ENCODE peak calls at places on chromosome 13, in eight cellular contexts. F, Z, U, A, I, D, K and G are unnamed samples.

GRCh38 chr13:105665284-105665683 is 870.2 kb downstream of the EFNB2 start:
- DNase-seq in F (no peak), Z (no peak), U (no peak), A (no peak), I (no peak), D (no peak), K (peak), G (no peak)

GRCh38 chr13:75485286-75486062 is 3.5 kb upstream of the TBC1D4 start:
- DNase-seq in F (no peak), Z (no peak), U (no peak), A (peak), I (no peak), D (no peak), K (peak), G (no peak)

GRCh38 chr13:49046002-49046401 is 70.3 kb downstream of the FNDC3A start:
- DNase-seq in F (no peak), Z (peak), U (no peak), A (no peak), I (no peak), D (no peak), K (no peak), G (no peak)

GRCh38 chr13:52808842-52809219 is 39.6 kb downstream of the PCDH8 start:
- DNase-seq in F (no peak), Z (no peak), U (no peak), A (no peak), I (no peak), D (no peak), K (peak), G (no peak)

GRCh38 chr13:42991892-42992584 is at the start of gene EPSTI1:
- DNase-seq in F (peak), Z (peak), U (peak), A (no peak), I (no peak), D (peak), K (peak), G (peak)

GRCh38 chr13:44373601-44374347 is at the start of gene SERP2:
- DNase-seq in F (peak), Z (peak), U (peak), A (no peak), I (no peak), D (peak), K (peak), G (peak)

GRCh38 chr13:23903906-23904280 is 6.6 kb upstream of the C1QTNF9B start:
- DNase-seq in F (peak), Z (no peak), U (no peak), A (no peak), I (no peak), D (no peak), K (no peak), G (no peak)

GRCh38 chr13:76812206-76812882 is 73.9 kb downstream of the KCTD12 start:
- DNase-seq in F (no peak), Z (peak), U (peak), A (no peak), I (no peak), D (peak), K (no peak), G (no peak)

GRCh38 chr13:41658057-41658642 is 200.8 kb downstream of the RGCC start:
- DNase-seq in F (no peak), Z (peak), U (no peak), A (no peak), I (peak), D (no peak), K (no peak), G (no peak)
- H3K27ac ChIP-seq in F (no peak), Z (peak), U (no peak), A (no peak), I (peak), D (no peak), K (no peak), G (no peak)

GRCh38 chr13:41488124-41488523 is 30.8 kb downstream of the RGCC start:
- DNase-seq in F (no peak), Z (no peak), U (no peak), A (no peak), I (no peak), D (no peak), K (no peak), G (no peak)

GRCh38 chr13:41494202-41494601 is 36.9 kb downstream of the RGCC start:
- DNase-seq in F (no peak), Z (no peak), U (no peak), A (no peak), I (no peak), D (peak), K (no peak), G (no peak)

GRCh38 chr13:41492432-41493267 is 35.3 kb downstream of the RGCC start:
- DNase-seq in F (no peak), Z (no peak), U (no peak), A (no peak), I (no peak), D (no peak), K (no peak), G (no peak)

GRCh38 chr13:41487222-41487621 is 29.9 kb downstream of the RGCC start:
- DNase-seq in F (no peak), Z (no peak), U (no peak), A (no peak), I (no peak), D (no peak), K (no peak), G (no peak)

DNA sequence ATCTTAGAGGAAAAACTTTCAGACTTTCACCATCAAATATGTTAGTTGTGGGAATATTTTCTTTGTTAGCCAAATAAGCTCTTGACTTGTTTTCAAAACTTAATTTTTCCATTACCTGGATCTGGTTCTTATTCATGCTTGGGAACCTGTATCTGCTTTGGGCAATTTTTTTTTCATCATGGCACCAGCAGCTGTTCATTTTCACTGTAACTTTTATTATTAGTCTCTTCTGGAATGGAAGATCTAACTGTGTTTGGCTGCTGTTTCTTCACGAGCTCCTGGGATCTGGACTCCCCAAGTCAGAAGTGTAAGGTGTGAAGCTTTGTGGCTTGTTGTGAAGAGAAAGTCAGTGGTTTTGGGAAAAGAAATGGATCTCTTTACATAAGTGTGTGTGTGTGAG is 33.3 kb downstream of the RGCC start:
- DNase-seq in F (no peak), Z (no peak), U (no peak), A (no peak), I (no peak), D (no peak), K (no peak), G (no peak)
- H3K27ac ChIP-seq in F (no peak), Z (no peak), U (no peak), A (no peak), I (no peak), D (no peak), K (no peak), G (no peak)

GRCh38 chr13:85650613-85651012 is 148.6 kb downstream of the SLITRK6 start:
- DNase-seq in F (no peak), Z (no peak), U (no peak), A (no peak), I (no peak), D (no peak), K (peak), G (no peak)
- H3K27ac ChIP-seq in F (no peak), Z (no peak), U (no peak), A (no peak), I (no peak), D (no peak), K (no peak), G (no peak)

DNA sequence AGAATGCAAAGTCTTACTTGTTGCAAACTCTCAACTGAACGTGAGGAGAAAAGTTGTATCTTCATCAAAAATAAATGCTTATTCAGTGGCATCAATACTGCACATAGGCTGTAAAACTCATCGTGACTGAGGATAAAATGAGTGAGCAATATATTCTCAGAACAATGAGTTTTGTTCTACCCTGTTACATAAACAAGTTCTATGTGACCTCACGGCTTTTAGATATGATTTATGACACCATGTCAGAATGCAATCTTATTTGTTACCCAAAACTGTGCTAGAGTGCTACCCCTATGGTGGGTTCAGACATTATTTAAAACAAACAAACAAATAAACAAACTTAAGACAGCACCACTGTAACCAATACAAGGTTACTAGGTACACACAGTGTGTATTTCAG is 55.4 kb downstream of the FOXO1 start:
- DNase-seq in F (no peak), Z (no peak), U (no peak), A (no peak), I (no peak), D (no peak), K (no peak), G (no peak)
- H3K27ac ChIP-seq in F (no peak), Z (no peak), U (peak), A (no peak), I (no peak), D (peak), K (no peak), G (no peak)

DNA sequence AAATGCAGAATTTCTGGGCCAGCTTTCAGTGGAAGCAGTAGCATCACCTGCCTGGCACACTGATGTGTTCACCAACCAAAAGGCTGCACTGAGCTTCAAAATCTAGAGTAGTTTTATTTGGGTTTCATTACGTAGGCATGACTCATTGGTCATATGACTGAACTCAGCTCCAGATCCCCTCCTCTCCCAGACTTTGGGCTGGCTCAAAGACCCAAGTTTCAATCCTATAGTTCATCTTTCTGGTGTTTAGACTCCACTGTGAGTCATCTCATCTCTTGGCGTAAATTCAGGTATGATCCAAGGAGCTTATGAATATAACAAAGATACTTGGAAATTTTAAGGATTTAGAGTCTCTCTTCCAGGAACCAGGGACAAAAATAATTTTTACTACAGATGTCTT is 17.7 kb downstream of the ZMYM5 start:
- DNase-seq in F (no peak), Z (peak), U (peak), A (peak), I (peak), D (no peak), K (peak), G (no peak)
- H3K27ac ChIP-seq in F (no peak), Z (peak), U (peak), A (peak), I (peak), D (no peak), K (no peak), G (no peak)

DNA sequence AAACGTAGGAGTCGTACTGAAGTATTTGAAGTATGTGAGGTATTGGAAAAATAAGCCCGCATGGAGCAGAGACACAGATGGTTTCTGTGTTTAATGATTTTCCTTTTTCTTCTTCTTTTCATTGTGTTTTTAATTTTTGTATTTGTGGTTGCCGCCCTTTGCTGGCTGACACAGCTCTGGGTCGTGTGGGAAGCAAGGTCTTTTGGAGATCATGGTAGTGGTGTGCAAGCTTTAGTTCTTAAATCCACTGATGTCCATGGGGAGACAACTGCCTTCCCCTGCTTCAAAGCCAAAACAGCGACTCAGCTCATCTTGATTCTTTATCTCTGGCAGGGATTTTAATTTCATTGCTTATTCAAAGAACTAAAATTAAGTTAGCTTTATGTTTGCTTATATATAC is 711.4 kb upstream of the SGCG start:
- DNase-seq in F (no peak), Z (no peak), U (no peak), A (no peak), I (no peak), D (no peak), K (no peak), G (no peak)
- H3K27ac ChIP-seq in F (no peak), Z (no peak), U (no peak), A (no peak), I (no peak), D (no peak), K (no peak), G (no peak)